ENCODE peak calls at places on chromosomes 16 and 17, in eight cellular contexts. F is tibial nerve, O is dorsolateral prefrontal cortex, M is adrenal gland, P is bronchial epithelial cell, U is spleen, I is lung, V is neural crest cell. Z is an unnamed sample.

GRCh38 chr16:65069090-65069489 is 52.8 kb downstream of the CDH11 start:
- DNase-seq in V (no peak), I (no peak), F (no peak), O (no peak), P (peak), M (no peak), U (no peak), Z (no peak)

GRCh38 chr16:70777496-70777895 is 23.5 kb downstream of the VAC14 start:
- DNase-seq in M (no peak), P (no peak), O (no peak), V (no peak), I (no peak), U (peak), F (no peak), Z (no peak)

GRCh38 chr17:76841776-76842405 is 26.3 kb upstream of the MGAT5B start:
- DNase-seq in I (no peak), P (no peak), M (no peak), U (no peak), F (no peak), V (no peak), O (no peak), Z (no peak)

GRCh38 chr16:67661101-67661661 is 421 bp downstream of the PARD6A start:
- DNase-seq in P (peak), V (no peak), M (peak), I (no peak), O (no peak), U (peak), F (no peak), Z (peak)

GRCh38 chr17:51046527-51047384 is 73.9 kb downstream of the SPAG9 start:
- DNase-seq in V (peak), U (no peak), F (peak), O (peak), M (peak), I (no peak), P (peak), Z (no peak)

GRCh38 chr16:73610160-73610559 is 562.2 kb upstream of the ZFHX3 start:
- DNase-seq in F (no peak), V (no peak), M (no peak), I (no peak), O (no peak), P (no peak), U (no peak), Z (no peak)

GRCh38 chr17:50495918-50496317 is 12.3 kb upstream of the MYCBPAP start:
- DNase-seq in I (no peak), O (no peak), P (no peak), F (no peak), V (no peak), U (no peak), M (no peak), Z (no peak)

GRCh38 chr17:75124041-75124818 is 7.3 kb downstream of the NT5C start:
- DNase-seq in P (peak), I (peak), U (peak), M (peak), F (no peak), V (no peak), O (peak), Z (no peak)

GRCh38 chr17:11720816-11721215 is 122.5 kb downstream of the DNAH9 start:
- DNase-seq in F (no peak), O (no peak), P (no peak), M (no peak), V (no peak), U (no peak), I (no peak), Z (no peak)

GRCh38 chr16:30697264-30698138 is 1.5 kb upstream of the SRCAP start:
- DNase-seq in I (no peak), M (no peak), O (peak), U (peak), F (no peak), V (no peak), P (no peak), Z (no peak)

GRCh38 chr17:44794699-44795413 is 35.2 kb downstream of the GJC1 start:
- DNase-seq in F (no peak), U (peak), M (peak), P (peak), O (no peak), V (no peak), I (no peak), Z (no peak)

GRCh38 chr17:40283662-40284061 is 4.0 kb upstream of the CDC6 start:
- DNase-seq in F (no peak), V (no peak), I (no peak), O (no peak), P (peak), U (no peak), M (no peak), Z (no peak)

GRCh38 chr17:36629970-36630369 is 28.6 kb downstream of the MRM1 start:
- DNase-seq in F (no peak), I (no peak), P (no peak), V (no peak), O (no peak), U (no peak), M (peak), Z (no peak)

GRCh38 chr17:2847601-2848255 is 51.5 kb downstream of the RAP1GAP2 start:
- DNase-seq in M (no peak), U (no peak), I (no peak), F (no peak), V (no peak), P (no peak), O (no peak), Z (no peak)

GRCh38 chr16:75138636-75139035 is 9.7 kb upstream of the ZFP1 start:
- DNase-seq in M (no peak), P (no peak), O (no peak), V (no peak), F (no peak), U (no peak), I (no peak), Z (no peak)

GRCh38 chr16:7303014-7303676 is 29.5 kb upstream of the RBFOX1 start:
- DNase-seq in U (no peak), P (no peak), I (no peak), F (no peak), V (peak), M (no peak), O (peak), Z (no peak)

GRCh38 chr16:77403732-77404131 is 31.1 kb downstream of the ADAMTS18 start:
- DNase-seq in U (no peak), F (no peak), I (no peak), O (no peak), M (no peak), P (no peak), V (no peak), Z (no peak)

GRCh38 chr17:32516940-32517711 is 30.3 kb downstream of the CDK5R1 start:
- DNase-seq in U (no peak), V (no peak), P (no peak), F (no peak), M (no peak), O (no peak), I (no peak), Z (no peak)

GRCh38 chr16:57532251-57532625 is 4.1 kb downstream of the CCDC102A start:
- DNase-seq in F (no peak), U (peak), I (no peak), V (no peak), O (no peak), P (no peak), M (peak), Z (peak)

GRCh38 chr16:80733366-80733901 is 71.0 kb downstream of the CDYL2 start:
- DNase-seq in U (no peak), V (no peak), P (no peak), O (no peak), I (no peak), F (no peak), M (no peak), Z (no peak)

GRCh38 chr16:47196457-47196856 is 52.7 kb upstream of the NETO2 start:
- DNase-seq in V (no peak), M (no peak), U (no peak), F (no peak), P (no peak), I (no peak), O (no peak), Z (no peak)
- TF ChIP-seq CTCF in V (no peak), M (no peak), U (no peak), F (no peak), P (no peak), I (no peak), O (no peak), Z (no peak)

GRCh38 chr17:41340934-41341861 is 9.4 kb downstream of the KRT33A start:
- DNase-seq in U (no peak), F (no peak), M (no peak), V (no peak), P (no peak), I (no peak), O (no peak), Z (no peak)

GRCh38 chr17:41340496-41340895 is 10.1 kb downstream of the KRT33A start:
- DNase-seq in U (no peak), V (no peak), F (no peak), P (no peak), M (no peak), O (no peak), I (no peak), Z (peak)

GRCh38 chr17:41339571-41340169 is 11.0 kb downstream of the KRT33A start:
- DNase-seq in V (no peak), P (peak), I (no peak), O (no peak), U (no peak), M (no peak), F (no peak), Z (peak)

GRCh38 chr17:41335747-41336146 is 14.9 kb downstream of the KRT33A start:
- DNase-seq in V (no peak), U (no peak), O (no peak), M (no peak), P (no peak), F (no peak), I (no peak), Z (peak)

GRCh38 chr17:41338961-41339485 is 11.6 kb downstream of the KRT33A start:
- DNase-seq in F (no peak), O (no peak), V (no peak), M (no peak), U (no peak), P (peak), I (no peak), Z (no peak)
- TF ChIP-seq CTCF in F (no peak), O (no peak), V (no peak), M (no peak), U (no peak), P (no peak), I (no peak), Z (no peak)

GRCh38 chr16:88924834-88925539 is 52.0 kb downstream of the CBFA2T3 start:
- DNase-seq in F (no peak), V (no peak), P (peak), M (peak), U (peak), I (no peak), O (peak), Z (peak)
- TF ChIP-seq CTCF in F (no peak), V (peak), P (peak), M (peak), U (peak), I (no peak), O (no peak), Z (peak)

GRCh38 chr17:64236827-64237403 is 26.1 kb downstream of the TEX2 start:
- DNase-seq in I (no peak), F (no peak), P (peak), O (no peak), V (no peak), M (no peak), U (no peak), Z (no peak)
- TF ChIP-seq CTCF in I (no peak), F (peak), P (peak), O (no peak), V (peak), M (peak), U (no peak), Z (peak)

GRCh38 chr17:4550534-4551039 is 4.6 kb downstream of the MYBBP1A start:
- DNase-seq in M (no peak), F (no peak), I (no peak), U (peak), O (no peak), P (no peak), V (no peak), Z (no peak)

GRCh38 chr17:4549781-4550533 is 5.2 kb downstream of the MYBBP1A start:
- DNase-seq in M (no peak), P (no peak), F (no peak), V (no peak), I (no peak), U (peak), O (no peak), Z (no peak)

GRCh38 chr17:4551796-4552525 is 3.2 kb downstream of the MYBBP1A start:
- DNase-seq in U (peak), F (no peak), M (no peak), V (no peak), P (no peak), O (no peak), I (no peak), Z (no peak)

GRCh38 chr17:4548721-4549531 is 6.3 kb downstream of the MYBBP1A start:
- DNase-seq in U (peak), O (no peak), F (no peak), V (no peak), M (no peak), P (no peak), I (no peak), Z (no peak)

DNA sequence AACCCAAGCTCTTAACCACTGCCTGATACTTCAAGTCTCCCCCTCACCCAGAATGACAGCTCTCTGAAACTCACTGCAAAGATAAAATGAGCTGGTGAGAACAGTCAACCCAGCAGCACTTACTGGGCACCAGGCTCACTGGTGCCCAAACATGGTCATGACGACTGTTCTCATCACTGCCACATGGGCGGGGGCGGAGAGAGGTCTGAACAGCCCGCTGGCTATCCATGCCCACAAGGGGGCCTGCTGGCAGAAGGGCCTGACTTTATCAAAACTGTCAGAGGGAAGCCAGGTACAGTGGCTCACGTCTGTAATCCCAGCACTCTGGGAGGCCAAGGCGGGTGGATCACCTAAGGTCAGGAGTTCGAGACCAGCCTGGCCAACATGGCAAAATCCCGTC is 4.0 kb downstream of the MYBBP1A start:
- DNase-seq in V (no peak), P (no peak), I (no peak), M (no peak), F (no peak), U (peak), O (no peak), Z (no peak)
- TF ChIP-seq CTCF in V (peak), P (peak), I (no peak), M (no peak), F (no peak), U (no peak), O (no peak), Z (no peak)

DNA sequence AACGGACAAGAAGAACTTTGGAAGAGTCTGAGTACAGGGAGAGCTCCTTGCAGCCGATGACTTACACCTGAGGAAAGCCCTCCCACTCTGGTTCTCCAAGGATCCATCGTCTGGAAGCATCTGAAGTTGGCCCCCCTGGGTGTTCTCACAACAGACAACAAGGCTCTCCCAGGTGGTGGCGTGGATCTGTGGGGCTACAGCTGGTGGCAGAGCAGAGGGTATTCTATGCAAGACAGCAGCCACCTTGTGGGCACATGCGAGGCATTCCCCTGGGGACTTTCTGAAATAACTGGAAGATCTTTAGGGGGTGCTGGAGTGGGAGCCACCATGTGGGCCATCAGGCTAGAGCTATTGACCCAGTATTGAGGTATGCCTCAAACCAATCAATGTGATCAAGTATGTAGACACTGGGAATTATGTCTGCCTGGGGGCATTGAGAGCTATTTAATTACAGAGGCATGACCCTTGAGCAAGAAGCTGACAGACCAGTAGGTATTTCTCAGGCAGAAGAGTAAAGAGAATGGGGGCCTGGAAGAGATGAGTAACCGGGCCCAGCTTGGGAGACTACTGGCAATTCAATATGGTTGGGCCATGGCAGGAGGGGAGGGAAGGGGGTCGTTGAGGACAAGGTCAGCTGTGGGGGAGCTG is 6.9 kb upstream of the KRT19 start:
- DNase-seq in P (no peak), F (no peak), O (no peak), M (no peak), I (no peak), V (no peak), U (no peak), Z (no peak)
- TF ChIP-seq CTCF in P (no peak), F (no peak), O (no peak), M (no peak), I (no peak), V (no peak), U (no peak), Z (no peak)

GRCh38 chr16:49340466-49340865 is 33.1 kb upstream of the C16orf78 start:
- DNase-seq in I (no peak), P (no peak), O (no peak), F (no peak), U (no peak), V (no peak), M (no peak), Z (peak)

GRCh38 chr16:49335828-49336227 is 37.8 kb upstream of the C16orf78 start:
- DNase-seq in U (no peak), P (no peak), I (no peak), V (no peak), O (no peak), M (no peak), F (no peak), Z (no peak)

GRCh38 chr16:49336581-49336980 is 37.0 kb upstream of the C16orf78 start:
- DNase-seq in I (no peak), U (no peak), P (no peak), F (no peak), M (no peak), O (no peak), V (no peak), Z (no peak)

GRCh38 chr16:49338867-49339266 is 34.7 kb upstream of the C16orf78 start:
- DNase-seq in V (no peak), I (no peak), O (no peak), F (no peak), P (no peak), U (no peak), M (no peak), Z (no peak)

GRCh38 chr16:49337814-49338350 is 35.7 kb upstream of the C16orf78 start:
- DNase-seq in O (no peak), M (no peak), P (no peak), U (no peak), F (no peak), V (no peak), I (no peak), Z (no peak)
- TF ChIP-seq CTCF in O (no peak), M (no peak), P (no peak), U (no peak), F (no peak), V (no peak), I (no peak), Z (no peak)

GRCh38 chr16:85524630-85525463 is 88.3 kb upstream of the GSE1 start:
- DNase-seq in V (no peak), O (no peak), U (peak), F (peak), M (peak), I (peak), P (peak), Z (peak)

GRCh38 chr16:85526132-85526731 is 86.9 kb upstream of the GSE1 start:
- DNase-seq in P (no peak), U (no peak), I (no peak), O (no peak), F (no peak), M (no peak), V (no peak), Z (no peak)

GRCh38 chr16:85527042-85527766 is 85.9 kb upstream of the GSE1 start:
- DNase-seq in F (no peak), I (no peak), M (no peak), O (no peak), V (no peak), U (no peak), P (no peak), Z (no peak)

GRCh38 chr16:85524365-85524629 is 88.8 kb upstream of the GSE1 start:
- DNase-seq in V (no peak), U (no peak), F (no peak), P (no peak), I (no peak), M (no peak), O (no peak), Z (no peak)

DNA sequence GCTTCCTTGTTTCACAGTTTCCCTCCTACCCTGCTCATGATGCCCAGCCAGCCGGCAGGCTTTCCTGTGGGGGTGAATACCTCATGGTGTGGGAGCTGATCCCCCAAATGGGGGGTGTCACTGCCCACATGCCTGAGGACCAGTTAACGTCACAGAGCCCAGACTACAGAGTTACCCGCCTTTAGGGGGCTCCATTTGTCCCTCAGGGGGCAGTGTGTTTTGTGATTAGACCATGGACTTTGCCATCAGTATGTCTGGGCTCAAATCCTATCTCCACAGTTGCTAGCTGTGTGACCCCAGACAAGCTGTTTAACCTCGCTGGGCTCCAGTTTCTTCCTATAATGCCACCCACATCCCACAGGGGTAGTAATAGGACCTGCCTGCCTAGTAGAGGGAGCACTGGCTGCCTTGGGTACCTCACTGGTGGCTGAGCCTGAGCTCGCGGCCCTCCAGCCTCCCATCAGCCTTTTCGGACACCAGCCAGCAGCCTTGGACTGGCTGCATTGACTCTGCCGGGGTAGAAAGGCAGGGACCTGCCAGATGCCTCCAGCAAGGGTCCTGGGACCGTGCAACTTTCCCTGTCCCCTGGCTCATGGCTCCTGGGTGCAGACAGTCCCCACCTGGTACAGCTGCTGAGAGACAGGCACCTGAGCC is 87.5 kb upstream of the GSE1 start:
- DNase-seq in I (no peak), O (no peak), U (no peak), V (no peak), M (no peak), F (no peak), P (no peak), Z (no peak)
- TF ChIP-seq CTCF in I (no peak), O (no peak), U (no peak), V (no peak), M (no peak), F (no peak), P (no peak), Z (peak)

DNA sequence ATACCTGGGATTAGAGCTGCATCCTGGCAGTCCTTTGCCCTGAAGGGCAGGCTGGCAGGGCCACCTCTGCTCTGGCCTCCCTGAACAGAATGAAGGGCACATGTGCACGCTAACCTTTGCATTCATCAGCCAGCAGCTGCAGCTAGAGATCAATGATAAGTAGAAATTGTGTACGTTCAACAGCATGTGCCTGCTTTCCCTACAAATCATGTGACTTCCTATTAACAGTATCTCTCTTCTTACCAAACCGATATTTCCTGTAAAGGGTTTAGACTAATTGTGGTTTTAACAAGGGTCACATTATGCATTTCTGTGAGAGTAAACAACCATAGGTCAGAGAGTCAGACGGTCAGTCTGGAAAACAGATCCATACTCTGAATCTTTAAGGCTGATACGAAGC is 219.5 kb downstream of the MAF start:
- DNase-seq in I (no peak), P (no peak), F (no peak), V (no peak), O (no peak), U (no peak), M (no peak), Z (no peak)
- TF ChIP-seq CTCF in I (no peak), P (no peak), F (no peak), V (no peak), O (no peak), U (no peak), M (no peak), Z (no peak)

Z was measured in osteocyte.